ENCODE peak calls at places on chromosome 18, in eight cellular contexts. Z is MCF 10A; I is neuronal stem cell; D is NCI-H1694; W is T-helper 17 cell; B is SW480; S is stimulated activated CD4-positive, alpha-beta T cell treated with anti-CD3 and anti-CD28 coated beads, Interleukin-15, amount 100 ng/mL, for 24 hours; K is stromal cell of bone marrow. Y is an unnamed sample.
A peak's percentile ranks its signal among the peaks of the same experiment; 100 is the strongest.

GRCh38 chr18:44672506-44672905 is 8.2 kb upstream of the SETBP1 start:
- DNase-seq in K (no peak), D (no peak), S (no peak), I (no peak), Z (no peak), B (no peak), W (no peak), Y (no peak)

GRCh38 chr18:41744664-41745063 is 210.4 kb upstream of the PIK3C3 start:
- DNase-seq in B (no peak), I (no peak), K (no peak), S (no peak), D (no peak), W (no peak), Z (no peak), Y (no peak)

GRCh38 chr18:79516441-79516931 is 120.8 kb downstream of the NFATC1 start:
- DNase-seq in B (no peak), I (no peak), D (no peak), S (no peak), K (no peak), W (no peak), Z (no peak), Y (no peak)

GRCh38 chr18:70221156-70221910 is 15.8 kb upstream of the RTTN start:
- DNase-seq in S (no peak), K (no peak), W (no peak), D (no peak), Z (no peak), I (peak; percentile 52), B (no peak), Y (no peak)

GRCh38 chr18:8675057-8675456 is 30.3 kb upstream of the MTCL1 start:
- DNase-seq in Z (no peak), B (no peak), D (no peak), K (no peak), W (no peak), S (no peak), I (no peak), Y (no peak)

GRCh38 chr18:22473366-22473765 is 55.7 kb upstream of the CTAGE1 start:
- DNase-seq in K (no peak), B (no peak), W (no peak), I (no peak), S (no peak), D (no peak), Z (peak; percentile 13), Y (no peak)

GRCh38 chr18:39314595-39314994 is 1749.0 kb upstream of the CELF4 start:
- DNase-seq in I (no peak), S (no peak), D (no peak), B (no peak), Z (no peak), W (no peak), K (no peak), Y (no peak)

GRCh38 chr18:36247036-36247435 is 50.5 kb upstream of the FHOD3 start:
- DNase-seq in I (no peak), S (no peak), W (no peak), Z (peak; percentile 28), K (no peak), B (no peak), D (no peak), Y (peak; percentile 10)

GRCh38 chr18:37334494-37335125 is 231.0 kb downstream of the CELF4 start:
- DNase-seq in W (no peak), K (peak; percentile 61), B (no peak), Z (no peak), I (peak; percentile 49), D (no peak), S (no peak), Y (peak; percentile 35)

GRCh38 chr18:10010611-10011015 is 96.8 kb downstream of the VAPA start:
- DNase-seq in D (no peak), W (no peak), Z (peak; percentile 67), I (no peak), B (no peak), K (peak; percentile 90), S (no peak), Y (peak; percentile 97)

GRCh38 chr18:79528846-79529245 is 133.1 kb downstream of the NFATC1 start:
- DNase-seq in Z (peak; percentile 46), B (peak; percentile 49), K (peak; percentile 29), W (peak; percentile 78), S (peak; percentile 83), I (peak; percentile 71), D (peak; percentile 83), Y (peak; percentile 38)

GRCh38 chr18:68436485-68436884 is 278.4 kb downstream of the TMX3 start:
- DNase-seq in B (no peak), W (no peak), D (no peak), K (no peak), S (no peak), I (no peak), Z (peak; percentile 46), Y (no peak)

GRCh38 chr18:50819027-50819726 is 639 bp downstream of the MRO start:
- DNase-seq in B (peak; percentile 18), K (no peak), I (peak; percentile 26), D (no peak), W (no peak), Z (peak; percentile 35), S (no peak), Y (no peak)

GRCh38 chr18:2978626-2979025 is 34.3 kb downstream of the LPIN2 start:
- DNase-seq in W (no peak), B (no peak), D (no peak), I (no peak), S (peak; percentile 70), K (peak; percentile 90), Z (peak; percentile 80), Y (peak; percentile 58)

GRCh38 chr18:45805551-45805950 is 19.9 kb upstream of the SIGLEC15 start:
- DNase-seq in K (no peak), S (no peak), D (no peak), W (no peak), I (no peak), Z (peak; percentile 58), B (no peak), Y (no peak)

GRCh38 chr18:37429768-37430167 is 135.8 kb downstream of the CELF4 start:
- DNase-seq in S (no peak), B (no peak), Z (no peak), I (no peak), K (no peak), W (no peak), D (no peak), Y (no peak)

GRCh38 chr18:23226930-23227728 is 91.8 kb downstream of the CABLES1 start:
- DNase-seq in Z (peak; percentile 35), B (peak; percentile 33), W (no peak), K (peak; percentile 88), I (no peak), S (no peak), D (no peak), Y (peak; percentile 58)

GRCh38 chr18:598053-598665 is 1.4 kb downstream of the CLUL1 start:
- DNase-seq in W (no peak), K (no peak), B (no peak), S (no peak), D (no peak), I (no peak), Z (no peak), Y (no peak)

GRCh38 chr18:12976305-12976704 is 14.9 kb upstream of the CEP192 start:
- DNase-seq in S (no peak), D (no peak), B (no peak), Z (no peak), W (no peak), K (no peak), I (no peak), Y (no peak)